ENCODE peak calls at places on chromosomes 3 and 15, in six cellular contexts. One of them, this sample, is unnamed.

GRCh38 chr15:29008846-29009245 is 123.1 kb downstream of the APBA2 start:
- DNase-seq in CD4-positive, alpha-beta T cell: no peak
- DNase-seq in upper lobe of left lung: no peak
- DNase-seq in uterus: no peak
- DNase-seq in AG04449: no peak
- DNase-seq in IMR-90: peak; percentile 58
- DNase-seq in this sample: no peak

GRCh38 chr3:54344601-54345216 is 222.4 kb downstream of the CACNA2D3 start:
- DNase-seq in CD4-positive, alpha-beta T cell: no peak
- DNase-seq in AG04449: no peak
- DNase-seq in IMR-90: no peak
- DNase-seq in upper lobe of left lung: no peak
- DNase-seq in uterus: no peak
- DNase-seq in this sample: no peak

GRCh38 chr3:65761431-65761830 is 277.3 kb downstream of the MAGI1 start:
- DNase-seq in CD4-positive, alpha-beta T cell: no peak
- DNase-seq in upper lobe of left lung: no peak
- DNase-seq in AG04449: no peak
- DNase-seq in IMR-90: no peak
- DNase-seq in uterus: no peak
- DNase-seq in this sample: no peak

GRCh38 chr3:133295199-133295901 is 104.5 kb upstream of the BFSP2 start:
- DNase-seq in uterus: no peak
- DNase-seq in IMR-90: peak; percentile 81
- DNase-seq in CD4-positive, alpha-beta T cell: no peak
- DNase-seq in AG04449: no peak
- DNase-seq in upper lobe of left lung: no peak
- DNase-seq in this sample: peak; percentile 14

GRCh38 chr15:66433726-66434125 is 47.0 kb downstream of the MAP2K1 start:
- DNase-seq in IMR-90: peak; percentile 17
- DNase-seq in upper lobe of left lung: no peak
- DNase-seq in AG04449: no peak
- DNase-seq in uterus: no peak
- DNase-seq in CD4-positive, alpha-beta T cell: no peak
- DNase-seq in this sample: no peak

GRCh38 chr3:143366672-143367071 is 247.1 kb downstream of the CHST2 start:
- DNase-seq in CD4-positive, alpha-beta T cell: no peak
- DNase-seq in AG04449: no peak
- DNase-seq in IMR-90: no peak
- DNase-seq in uterus: no peak
- DNase-seq in upper lobe of left lung: no peak
- DNase-seq in this sample: no peak

GRCh38 chr15:96047255-96047931 is 283.1 kb upstream of the NR2F2 start:
- DNase-seq in upper lobe of left lung: no peak
- DNase-seq in CD4-positive, alpha-beta T cell: no peak
- DNase-seq in AG04449: peak; percentile 81
- DNase-seq in uterus: peak; percentile 22
- DNase-seq in IMR-90: peak; percentile 98
- DNase-seq in this sample: no peak

GRCh38 chr3:157532529-157533297 is 29.5 kb upstream of the VEPH1 start:
- DNase-seq in CD4-positive, alpha-beta T cell: no peak
- DNase-seq in uterus: no peak
- DNase-seq in upper lobe of left lung: no peak
- DNase-seq in IMR-90: peak; percentile 92
- DNase-seq in AG04449: peak; percentile 71
- DNase-seq in this sample: peak; percentile 50

GRCh38 chr3:128492353-128493220 is at the start of gene GATA2:
- DNase-seq in IMR-90: no peak
- DNase-seq in upper lobe of left lung: peak; percentile 90
- DNase-seq in CD4-positive, alpha-beta T cell: no peak
- DNase-seq in AG04449: no peak
- DNase-seq in uterus: peak; percentile 66
- DNase-seq in this sample: no peak

GRCh38 chr15:67930720-67931119 is 90.9 kb upstream of the RNU6-1 start:
- DNase-seq in AG04449: no peak
- DNase-seq in CD4-positive, alpha-beta T cell: no peak
- DNase-seq in uterus: no peak
- DNase-seq in IMR-90: no peak
- DNase-seq in upper lobe of left lung: no peak
- DNase-seq in this sample: no peak

GRCh38 chr15:48802257-48802656 is 8.6 kb downstream of the CEP152 start:
- DNase-seq in IMR-90: no peak
- DNase-seq in upper lobe of left lung: no peak
- DNase-seq in AG04449: no peak
- DNase-seq in uterus: no peak
- DNase-seq in CD4-positive, alpha-beta T cell: no peak
- DNase-seq in this sample: peak; percentile 19

GRCh38 chr3:178231645-178232044 is 304.6 kb upstream of the KCNMB2 start:
- DNase-seq in CD4-positive, alpha-beta T cell: no peak
- DNase-seq in IMR-90: peak; percentile 48
- DNase-seq in AG04449: no peak
- DNase-seq in uterus: no peak
- DNase-seq in upper lobe of left lung: no peak
- DNase-seq in this sample: no peak

GRCh38 chr3:181695661-181696491 is 15.8 kb upstream of the SOX2 start:
- DNase-seq in CD4-positive, alpha-beta T cell: no peak
- DNase-seq in AG04449: no peak
- DNase-seq in uterus: no peak
- DNase-seq in IMR-90: no peak
- DNase-seq in upper lobe of left lung: peak; percentile 87
- DNase-seq in this sample: no peak

GRCh38 chr3:151827816-151828215 is 13.9 kb downstream of the AADAC start:
- DNase-seq in uterus: no peak
- DNase-seq in IMR-90: no peak
- DNase-seq in CD4-positive, alpha-beta T cell: no peak
- DNase-seq in AG04449: no peak
- DNase-seq in upper lobe of left lung: no peak
- DNase-seq in this sample: no peak

GRCh38 chr3:127848131-127849129 is 26.1 kb upstream of the MGLL start:
- DNase-seq in uterus: no peak
- DNase-seq in CD4-positive, alpha-beta T cell: no peak
- DNase-seq in AG04449: no peak
- DNase-seq in upper lobe of left lung: no peak
- DNase-seq in IMR-90: peak; percentile 18
- DNase-seq in this sample: no peak

GRCh38 chr3:174483254-174483653 is 375.9 kb upstream of the NAALADL2 start:
- DNase-seq in uterus: no peak
- DNase-seq in AG04449: no peak
- DNase-seq in IMR-90: no peak
- DNase-seq in CD4-positive, alpha-beta T cell: no peak
- DNase-seq in upper lobe of left lung: no peak
- DNase-seq in this sample: no peak

GRCh38 chr3:127448671-127449070 is 141.9 kb downstream of the TPRA1 start:
- DNase-seq in AG04449: no peak
- DNase-seq in IMR-90: no peak
- DNase-seq in CD4-positive, alpha-beta T cell: no peak
- DNase-seq in upper lobe of left lung: no peak
- DNase-seq in uterus: no peak
- DNase-seq in this sample: no peak

GRCh38 chr3:125150525-125151436 is 61.8 kb downstream of the SLC12A8 start:
- DNase-seq in AG04449: no peak
- DNase-seq in IMR-90: peak; percentile 27
- DNase-seq in upper lobe of left lung: no peak
- DNase-seq in CD4-positive, alpha-beta T cell: peak; percentile 42
- DNase-seq in uterus: no peak
- DNase-seq in this sample: peak; percentile 49

GRCh38 chr3:175005881-175006280 is 146.7 kb downstream of the NAALADL2 start:
- DNase-seq in IMR-90: no peak
- DNase-seq in AG04449: no peak
- DNase-seq in upper lobe of left lung: no peak
- DNase-seq in CD4-positive, alpha-beta T cell: no peak
- DNase-seq in uterus: no peak
- DNase-seq in this sample: no peak

GRCh38 chr3:59385547-59385946 is 335.7 kb upstream of the CFAP20DC start:
- DNase-seq in AG04449: no peak
- DNase-seq in CD4-positive, alpha-beta T cell: no peak
- DNase-seq in upper lobe of left lung: no peak
- DNase-seq in IMR-90: no peak
- DNase-seq in uterus: no peak
- DNase-seq in this sample: no peak

GRCh38 chr3:23758253-23758838 is 47.4 kb upstream of the UBE2E1 start:
- DNase-seq in IMR-90: peak; percentile 11
- DNase-seq in AG04449: no peak
- DNase-seq in CD4-positive, alpha-beta T cell: no peak
- DNase-seq in uterus: no peak
- DNase-seq in upper lobe of left lung: no peak
- DNase-seq in this sample: no peak

GRCh38 chr15:79523266-79523665 is 91.1 kb downstream of the MINAR1 start:
- DNase-seq in IMR-90: no peak
- DNase-seq in CD4-positive, alpha-beta T cell: no peak
- DNase-seq in AG04449: no peak
- DNase-seq in uterus: no peak
- DNase-seq in upper lobe of left lung: no peak
- DNase-seq in this sample: no peak

DNA sequence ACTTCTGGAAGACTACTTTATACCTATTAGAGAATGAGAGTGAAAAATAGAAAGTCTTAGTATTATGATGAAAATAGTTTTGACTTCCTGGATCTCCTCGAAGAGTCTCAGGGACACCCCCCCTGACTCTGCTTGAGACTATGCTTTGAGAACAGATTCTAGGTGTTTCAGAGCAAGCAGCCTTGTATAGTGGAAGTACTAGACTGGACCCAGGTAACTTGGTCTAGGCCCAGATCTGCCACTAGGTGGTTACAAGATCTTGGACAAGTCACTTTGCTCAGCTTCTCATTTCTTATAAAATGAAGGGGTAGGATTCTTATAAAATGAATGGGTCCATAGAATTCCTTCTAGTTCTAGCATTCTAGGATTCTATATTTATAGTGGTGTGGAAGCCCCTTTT is 9.1 kb downstream of the ABHD5 start:
- DNase-seq in uterus: no peak
- DNase-seq in CD4-positive, alpha-beta T cell: no peak
- DNase-seq in AG04449: no peak
- DNase-seq in upper lobe of left lung: no peak
- DNase-seq in IMR-90: peak; percentile 28
- DNase-seq in this sample: peak; percentile 43
- TF ChIP-seq CTCF in uterus: no peak
- TF ChIP-seq CTCF in CD4-positive, alpha-beta T cell: no peak
- TF ChIP-seq CTCF in AG04449: peak; percentile 17
- TF ChIP-seq CTCF in upper lobe of left lung: no peak
- TF ChIP-seq CTCF in IMR-90: peak; percentile 18
- TF ChIP-seq CTCF in this sample: peak; percentile 30

GRCh38 chr15:36899696-36900095 is 200.7 kb downstream of the MEIS2 start:
- DNase-seq in upper lobe of left lung: no peak
- DNase-seq in IMR-90: no peak
- DNase-seq in uterus: no peak
- DNase-seq in CD4-positive, alpha-beta T cell: no peak
- DNase-seq in AG04449: no peak
- DNase-seq in this sample: no peak
- TF ChIP-seq CTCF in upper lobe of left lung: no peak
- TF ChIP-seq CTCF in IMR-90: no peak
- TF ChIP-seq CTCF in uterus: no peak
- TF ChIP-seq CTCF in CD4-positive, alpha-beta T cell: no peak
- TF ChIP-seq CTCF in AG04449: no peak
- TF ChIP-seq CTCF in this sample: no peak

GRCh38 chr15:61889706-61890105 is 170.5 kb downstream of the VPS13C start:
- DNase-seq in CD4-positive, alpha-beta T cell: no peak
- DNase-seq in upper lobe of left lung: no peak
- DNase-seq in IMR-90: no peak
- DNase-seq in AG04449: no peak
- DNase-seq in uterus: no peak
- DNase-seq in this sample: no peak

GRCh38 chr15:61888074-61888780 is 172.0 kb downstream of the VPS13C start:
- DNase-seq in uterus: no peak
- DNase-seq in IMR-90: peak; percentile 24
- DNase-seq in upper lobe of left lung: no peak
- DNase-seq in CD4-positive, alpha-beta T cell: no peak
- DNase-seq in AG04449: no peak
- DNase-seq in this sample: no peak

GRCh38 chr15:61890106-61890505 is 170.1 kb downstream of the VPS13C start:
- DNase-seq in CD4-positive, alpha-beta T cell: no peak
- DNase-seq in uterus: no peak
- DNase-seq in AG04449: no peak
- DNase-seq in upper lobe of left lung: no peak
- DNase-seq in IMR-90: no peak
- DNase-seq in this sample: no peak

GRCh38 chr15:61893146-61893545 is 167.1 kb downstream of the VPS13C start:
- DNase-seq in IMR-90: no peak
- DNase-seq in AG04449: no peak
- DNase-seq in uterus: no peak
- DNase-seq in upper lobe of left lung: no peak
- DNase-seq in CD4-positive, alpha-beta T cell: no peak
- DNase-seq in this sample: no peak

DNA sequence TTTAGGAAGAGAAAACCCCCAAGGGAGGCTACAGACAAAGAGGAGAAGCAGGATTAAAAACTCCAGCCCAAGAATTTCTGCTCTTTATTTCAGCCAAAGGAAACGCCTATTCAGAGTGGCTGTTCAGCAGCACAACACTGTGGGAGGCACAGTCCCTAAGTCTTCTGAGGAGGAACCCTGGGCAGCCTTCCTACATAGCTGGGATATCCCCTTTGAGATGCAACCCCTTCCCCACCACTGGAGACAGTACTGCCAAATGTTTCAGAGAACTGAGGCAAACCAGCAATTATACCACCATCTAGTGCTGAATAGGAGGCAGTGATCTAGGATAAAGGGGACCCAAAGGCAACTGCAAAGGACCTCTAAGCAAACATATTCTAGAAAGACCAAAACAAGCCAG is 168.1 kb downstream of the VPS13C start:
- DNase-seq in AG04449: no peak
- DNase-seq in uterus: no peak
- DNase-seq in CD4-positive, alpha-beta T cell: no peak
- DNase-seq in upper lobe of left lung: no peak
- DNase-seq in IMR-90: no peak
- DNase-seq in this sample: no peak
- TF ChIP-seq CTCF in AG04449: no peak
- TF ChIP-seq CTCF in uterus: no peak
- TF ChIP-seq CTCF in CD4-positive, alpha-beta T cell: no peak
- TF ChIP-seq CTCF in upper lobe of left lung: no peak
- TF ChIP-seq CTCF in IMR-90: no peak
- TF ChIP-seq CTCF in this sample: no peak

DNA sequence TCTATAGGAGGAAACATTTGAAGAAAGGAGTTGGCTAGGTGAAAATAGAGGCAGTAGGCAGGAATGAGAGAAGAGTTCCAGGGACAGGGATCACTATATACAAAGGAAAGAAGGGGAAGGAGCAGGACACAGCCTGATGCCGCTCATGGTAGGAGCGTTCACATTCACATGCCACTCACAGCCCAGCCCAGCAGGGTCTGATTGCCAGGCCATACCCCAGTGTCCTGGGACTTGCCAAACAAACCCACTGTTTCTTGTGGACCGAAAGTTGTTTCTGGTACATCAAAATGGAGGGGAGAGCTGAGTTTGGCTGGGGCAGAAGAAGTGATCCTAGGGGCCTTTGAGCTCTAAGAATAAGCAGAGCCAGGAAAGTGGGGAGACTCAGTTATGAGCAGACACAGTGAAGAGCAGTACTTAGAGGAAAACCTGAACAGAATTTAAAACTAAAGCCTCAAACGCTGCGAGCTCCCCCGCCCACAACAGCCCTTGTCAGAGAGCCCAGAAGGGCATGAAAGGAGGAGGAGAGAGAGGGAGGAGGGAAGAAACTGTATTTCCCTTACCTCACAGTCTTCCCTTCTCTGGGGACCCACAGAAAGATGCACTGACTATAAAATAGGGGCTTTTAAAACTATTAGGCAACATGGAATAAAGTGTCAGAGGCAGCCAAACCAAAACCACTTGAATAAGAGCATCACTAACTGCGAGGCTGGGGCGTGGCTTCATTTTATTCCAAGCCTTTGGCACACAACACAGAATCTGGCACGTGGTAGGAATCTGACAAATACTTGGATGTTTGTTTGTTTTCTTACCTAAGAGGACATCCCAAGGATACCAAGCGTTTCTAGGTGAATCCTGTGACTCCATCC is 129.0 kb downstream of the RPL22L1 start:
- DNase-seq in CD4-positive, alpha-beta T cell: no peak
- DNase-seq in IMR-90: peak; percentile 72
- DNase-seq in AG04449: no peak
- DNase-seq in uterus: peak; percentile 71
- DNase-seq in upper lobe of left lung: no peak
- DNase-seq in this sample: no peak
- TF ChIP-seq CTCF in CD4-positive, alpha-beta T cell: no peak
- TF ChIP-seq CTCF in IMR-90: no peak
- TF ChIP-seq CTCF in AG04449: no peak
- TF ChIP-seq CTCF in uterus: no peak
- TF ChIP-seq CTCF in upper lobe of left lung: no peak
- TF ChIP-seq CTCF in this sample: no peak